ENCODE peak calls at places on chromosomes 6 and 20, in ten cellular contexts. One of them, this sample, is unnamed.
A peak's percentile ranks its signal among the peaks of the same experiment; 100 is the strongest.

GRCh38 chr6:45450801-45451200 is 73.1 kb upstream of the SUPT3H start:
- DNase-seq in HL-60: no peak
- DNase-seq in NB4: no peak
- DNase-seq in astrocyte of the spinal cord: no peak
- DNase-seq in fibroblast of mammary gland: no peak
- DNase-seq in nephron progenitor cell: no peak
- DNase-seq in CD8-positive, alpha-beta T cell: no peak
- DNase-seq in lower leg skin: no peak
- DNase-seq in GM12865: no peak
- DNase-seq in stomach: no peak
- DNase-seq in this sample: no peak

GRCh38 chr6:71513036-71513435 is 224.4 kb downstream of the OGFRL1 start:
- DNase-seq in HL-60: no peak
- DNase-seq in NB4: no peak
- DNase-seq in astrocyte of the spinal cord: no peak
- DNase-seq in fibroblast of mammary gland: no peak
- DNase-seq in nephron progenitor cell: peak; percentile 14
- DNase-seq in CD8-positive, alpha-beta T cell: no peak
- DNase-seq in lower leg skin: no peak
- DNase-seq in GM12865: no peak
- DNase-seq in stomach: no peak
- DNase-seq in this sample: no peak

GRCh38 chr6:106748547-106749207 is 119.3 kb downstream of the QRSL1 start:
- DNase-seq in HL-60: no peak
- DNase-seq in NB4: no peak
- DNase-seq in astrocyte of the spinal cord: no peak
- DNase-seq in fibroblast of mammary gland: no peak
- DNase-seq in nephron progenitor cell: no peak
- DNase-seq in CD8-positive, alpha-beta T cell: no peak
- DNase-seq in lower leg skin: no peak
- DNase-seq in GM12865: no peak
- DNase-seq in stomach: no peak
- DNase-seq in this sample: no peak

GRCh38 chr20:48709744-48710143 is 118.1 kb downstream of the PREX1 start:
- DNase-seq in HL-60: no peak
- DNase-seq in NB4: no peak
- DNase-seq in astrocyte of the spinal cord: no peak
- DNase-seq in fibroblast of mammary gland: peak; percentile 12
- DNase-seq in nephron progenitor cell: no peak
- DNase-seq in CD8-positive, alpha-beta T cell: no peak
- DNase-seq in lower leg skin: no peak
- DNase-seq in GM12865: no peak
- DNase-seq in stomach: no peak
- DNase-seq in this sample: no peak

GRCh38 chr6:44000164-44000842 is 126.9 kb downstream of the MRPL14 start:
- DNase-seq in HL-60: peak; percentile 77
- DNase-seq in NB4: peak; percentile 73
- DNase-seq in astrocyte of the spinal cord: peak; percentile 33
- DNase-seq in fibroblast of mammary gland: no peak
- DNase-seq in nephron progenitor cell: no peak
- DNase-seq in CD8-positive, alpha-beta T cell: no peak
- DNase-seq in lower leg skin: no peak
- DNase-seq in GM12865: peak; percentile 75
- DNase-seq in stomach: no peak
- DNase-seq in this sample: peak; percentile 73

GRCh38 chr6:17725083-17725482 is 18.4 kb upstream of the NUP153 start:
- DNase-seq in HL-60: no peak
- DNase-seq in NB4: peak; percentile 72
- DNase-seq in astrocyte of the spinal cord: peak; percentile 32
- DNase-seq in fibroblast of mammary gland: peak; percentile 43
- DNase-seq in nephron progenitor cell: peak; percentile 52
- DNase-seq in CD8-positive, alpha-beta T cell: no peak
- DNase-seq in lower leg skin: no peak
- DNase-seq in GM12865: no peak
- DNase-seq in stomach: no peak
- DNase-seq in this sample: no peak

GRCh38 chr6:116246089-116246488 is 7.8 kb downstream of the TSPYL4 start:
- DNase-seq in HL-60: no peak
- DNase-seq in NB4: no peak
- DNase-seq in astrocyte of the spinal cord: peak; percentile 74
- DNase-seq in fibroblast of mammary gland: peak; percentile 23
- DNase-seq in nephron progenitor cell: no peak
- DNase-seq in CD8-positive, alpha-beta T cell: no peak
- DNase-seq in lower leg skin: no peak
- DNase-seq in GM12865: no peak
- DNase-seq in stomach: no peak
- DNase-seq in this sample: no peak

GRCh38 chr6:30556714-30556963 is 350 bp upstream of the GNL1 start:
- DNase-seq in HL-60: peak; percentile 92
- DNase-seq in NB4: no peak
- DNase-seq in astrocyte of the spinal cord: no peak
- DNase-seq in fibroblast of mammary gland: no peak
- DNase-seq in nephron progenitor cell: peak; percentile 75
- DNase-seq in CD8-positive, alpha-beta T cell: peak; percentile 81
- DNase-seq in lower leg skin: no peak
- DNase-seq in GM12865: peak; percentile 97
- DNase-seq in stomach: peak; percentile 89
- DNase-seq in this sample: peak; percentile 93

GRCh38 chr6:143164565-143165105 is 103.9 kb downstream of the AIG1 start:
- DNase-seq in HL-60: no peak
- DNase-seq in NB4: no peak
- DNase-seq in astrocyte of the spinal cord: no peak
- DNase-seq in fibroblast of mammary gland: no peak
- DNase-seq in nephron progenitor cell: no peak
- DNase-seq in CD8-positive, alpha-beta T cell: no peak
- DNase-seq in lower leg skin: no peak
- DNase-seq in GM12865: no peak
- DNase-seq in stomach: no peak
- DNase-seq in this sample: no peak

GRCh38 chr6:50276771-50277261 is 227.1 kb upstream of the DEFB112 start:
- DNase-seq in HL-60: no peak
- DNase-seq in NB4: no peak
- DNase-seq in astrocyte of the spinal cord: no peak
- DNase-seq in fibroblast of mammary gland: no peak
- DNase-seq in nephron progenitor cell: no peak
- DNase-seq in CD8-positive, alpha-beta T cell: no peak
- DNase-seq in lower leg skin: no peak
- DNase-seq in GM12865: no peak
- DNase-seq in stomach: no peak
- DNase-seq in this sample: no peak

GRCh38 chr20:12410783-12411182 is 493.1 kb downstream of the BTBD3 start:
- DNase-seq in HL-60: no peak
- DNase-seq in NB4: no peak
- DNase-seq in astrocyte of the spinal cord: no peak
- DNase-seq in fibroblast of mammary gland: no peak
- DNase-seq in nephron progenitor cell: no peak
- DNase-seq in CD8-positive, alpha-beta T cell: no peak
- DNase-seq in lower leg skin: no peak
- DNase-seq in GM12865: no peak
- DNase-seq in stomach: no peak
- DNase-seq in this sample: no peak

DNA sequence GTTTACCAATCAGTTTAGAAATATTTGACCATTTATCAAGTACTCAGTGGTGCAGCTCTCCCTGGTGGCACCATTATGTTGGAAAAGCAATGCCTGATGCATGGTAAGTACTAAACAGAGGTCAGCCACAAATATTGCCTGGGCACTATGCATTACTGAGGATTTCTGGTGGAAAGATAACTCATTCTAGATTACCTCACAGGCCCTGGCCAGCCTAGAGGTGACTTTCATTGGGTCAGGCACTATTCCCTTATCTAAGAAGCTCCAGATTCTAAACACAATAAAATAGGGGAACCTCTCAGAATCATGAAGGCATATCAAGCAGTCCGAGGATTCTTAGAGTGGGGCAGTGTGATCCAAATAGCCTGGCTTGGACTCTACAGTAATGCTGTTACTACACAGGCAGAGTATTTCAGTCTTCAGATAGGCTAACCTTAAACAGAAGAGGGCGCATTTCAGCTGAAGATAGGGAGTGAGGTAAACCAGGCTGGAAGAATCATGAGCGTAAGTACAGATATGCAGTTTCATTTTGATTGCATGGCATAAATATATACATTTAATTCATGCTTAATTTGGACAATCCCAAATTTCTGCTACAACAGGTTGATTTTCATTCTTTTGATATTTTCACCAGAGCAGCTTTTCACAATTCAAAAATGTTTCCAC is 12.1 kb downstream of the LGSN start:
- DNase-seq in HL-60: peak; percentile 37
- DNase-seq in NB4: peak; percentile 67
- DNase-seq in astrocyte of the spinal cord: peak; percentile 40
- DNase-seq in fibroblast of mammary gland: peak; percentile 65
- DNase-seq in nephron progenitor cell: no peak
- DNase-seq in CD8-positive, alpha-beta T cell: no peak
- DNase-seq in lower leg skin: no peak
- DNase-seq in GM12865: peak; percentile 78
- DNase-seq in stomach: no peak
- DNase-seq in this sample: peak; percentile 26
- TF ChIP-seq CTCF in HL-60: peak; percentile 31
- TF ChIP-seq CTCF in NB4: peak; percentile 48
- TF ChIP-seq CTCF in astrocyte of the spinal cord: peak; percentile 47
- TF ChIP-seq CTCF in fibroblast of mammary gland: peak; percentile 69
- TF ChIP-seq CTCF in nephron progenitor cell: no peak
- TF ChIP-seq CTCF in CD8-positive, alpha-beta T cell: no peak
- TF ChIP-seq CTCF in lower leg skin: no peak
- TF ChIP-seq CTCF in GM12865: peak; percentile 57
- TF ChIP-seq CTCF in stomach: peak; percentile 57
- TF ChIP-seq CTCF in this sample: peak; percentile 45

GRCh38 chr6:125511809-125512341 is 210.1 kb upstream of the HDDC2 start:
- DNase-seq in HL-60: no peak
- DNase-seq in NB4: no peak
- DNase-seq in astrocyte of the spinal cord: peak; percentile 46
- DNase-seq in fibroblast of mammary gland: peak; percentile 70
- DNase-seq in nephron progenitor cell: no peak
- DNase-seq in CD8-positive, alpha-beta T cell: no peak
- DNase-seq in lower leg skin: no peak
- DNase-seq in GM12865: no peak
- DNase-seq in stomach: no peak
- DNase-seq in this sample: no peak

GRCh38 chr6:125509477-125509876 is 207.7 kb upstream of the HDDC2 start:
- DNase-seq in HL-60: no peak
- DNase-seq in NB4: no peak
- DNase-seq in astrocyte of the spinal cord: no peak
- DNase-seq in fibroblast of mammary gland: no peak
- DNase-seq in nephron progenitor cell: no peak
- DNase-seq in CD8-positive, alpha-beta T cell: no peak
- DNase-seq in lower leg skin: no peak
- DNase-seq in GM12865: no peak
- DNase-seq in stomach: no peak
- DNase-seq in this sample: no peak

GRCh38 chr6:125512621-125513020 is 210.9 kb upstream of the HDDC2 start:
- DNase-seq in HL-60: no peak
- DNase-seq in NB4: peak; percentile 27
- DNase-seq in astrocyte of the spinal cord: no peak
- DNase-seq in fibroblast of mammary gland: no peak
- DNase-seq in nephron progenitor cell: no peak
- DNase-seq in CD8-positive, alpha-beta T cell: no peak
- DNase-seq in lower leg skin: no peak
- DNase-seq in GM12865: peak; percentile 37
- DNase-seq in stomach: no peak
- DNase-seq in this sample: no peak

GRCh38 chr6:125508793-125509192 is 207.0 kb upstream of the HDDC2 start:
- DNase-seq in HL-60: no peak
- DNase-seq in NB4: no peak
- DNase-seq in astrocyte of the spinal cord: no peak
- DNase-seq in fibroblast of mammary gland: no peak
- DNase-seq in nephron progenitor cell: no peak
- DNase-seq in CD8-positive, alpha-beta T cell: no peak
- DNase-seq in lower leg skin: no peak
- DNase-seq in GM12865: no peak
- DNase-seq in stomach: no peak
- DNase-seq in this sample: no peak

GRCh38 chr6:125510405-125510804 is 208.6 kb upstream of the HDDC2 start:
- DNase-seq in HL-60: no peak
- DNase-seq in NB4: no peak
- DNase-seq in astrocyte of the spinal cord: no peak
- DNase-seq in fibroblast of mammary gland: no peak
- DNase-seq in nephron progenitor cell: no peak
- DNase-seq in CD8-positive, alpha-beta T cell: no peak
- DNase-seq in lower leg skin: no peak
- DNase-seq in GM12865: no peak
- DNase-seq in stomach: no peak
- DNase-seq in this sample: no peak
- TF ChIP-seq CTCF in HL-60: no peak
- TF ChIP-seq CTCF in NB4: no peak
- TF ChIP-seq CTCF in astrocyte of the spinal cord: no peak
- TF ChIP-seq CTCF in fibroblast of mammary gland: no peak
- TF ChIP-seq CTCF in nephron progenitor cell: no peak
- TF ChIP-seq CTCF in CD8-positive, alpha-beta T cell: no peak
- TF ChIP-seq CTCF in lower leg skin: no peak
- TF ChIP-seq CTCF in GM12865: no peak
- TF ChIP-seq CTCF in stomach: no peak
- TF ChIP-seq CTCF in this sample: no peak

DNA sequence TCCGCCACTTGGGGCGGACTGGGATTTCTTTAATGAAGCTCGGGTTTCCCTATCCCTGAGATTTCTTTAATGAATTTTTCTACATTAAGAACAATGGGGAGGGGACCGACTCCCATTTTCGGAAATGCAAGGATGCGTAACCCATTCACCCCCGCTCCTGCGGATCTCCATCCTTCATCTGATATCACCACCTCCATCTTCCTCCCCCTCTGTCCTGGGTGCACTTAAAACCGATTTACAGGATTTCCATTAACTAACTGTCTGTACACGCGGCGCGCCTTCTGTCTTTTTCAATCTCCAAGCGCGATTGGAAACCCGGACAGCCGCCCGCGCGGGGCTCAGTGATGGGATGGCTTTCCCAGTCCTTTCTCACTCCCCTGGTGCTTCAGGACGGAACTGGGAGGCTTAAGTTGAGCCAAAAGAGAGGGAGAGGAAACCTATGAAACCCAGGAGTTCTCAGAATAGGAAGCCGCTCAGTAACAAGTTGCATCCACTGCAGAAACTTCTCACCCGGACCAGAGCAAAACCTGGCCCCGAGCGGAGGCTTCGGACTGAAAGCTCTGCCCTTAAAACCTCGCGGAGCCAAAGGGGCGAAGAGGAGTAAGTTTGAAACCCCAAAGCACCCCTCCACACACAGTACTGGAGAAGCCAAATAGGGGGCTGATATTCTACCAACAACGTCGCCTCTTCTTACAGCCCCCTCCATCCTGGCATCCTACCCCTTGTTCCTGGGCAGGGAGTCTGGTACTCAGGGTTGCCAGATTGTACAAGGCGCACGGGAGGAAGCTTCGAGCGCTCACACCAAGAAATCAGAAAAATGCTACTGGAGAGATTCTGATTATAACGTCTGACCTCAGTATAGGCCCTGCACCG is 721 bp upstream of the COL12A1 start:
- DNase-seq in HL-60: no peak
- DNase-seq in NB4: no peak
- DNase-seq in astrocyte of the spinal cord: peak; percentile 54
- DNase-seq in fibroblast of mammary gland: peak; percentile 67
- DNase-seq in nephron progenitor cell: peak; percentile 30
- DNase-seq in CD8-positive, alpha-beta T cell: no peak
- DNase-seq in lower leg skin: no peak
- DNase-seq in GM12865: no peak
- DNase-seq in stomach: no peak
- DNase-seq in this sample: peak; percentile 37
- TF ChIP-seq CTCF in HL-60: no peak
- TF ChIP-seq CTCF in NB4: no peak
- TF ChIP-seq CTCF in astrocyte of the spinal cord: no peak
- TF ChIP-seq CTCF in fibroblast of mammary gland: no peak
- TF ChIP-seq CTCF in nephron progenitor cell: no peak
- TF ChIP-seq CTCF in CD8-positive, alpha-beta T cell: no peak
- TF ChIP-seq CTCF in lower leg skin: no peak
- TF ChIP-seq CTCF in GM12865: no peak
- TF ChIP-seq CTCF in stomach: no peak
- TF ChIP-seq CTCF in this sample: no peak

GRCh38 chr20:5040345-5040744 is 39.0 kb upstream of the SLC23A2 start:
- DNase-seq in HL-60: no peak
- DNase-seq in NB4: no peak
- DNase-seq in astrocyte of the spinal cord: no peak
- DNase-seq in fibroblast of mammary gland: no peak
- DNase-seq in nephron progenitor cell: no peak
- DNase-seq in CD8-positive, alpha-beta T cell: no peak
- DNase-seq in lower leg skin: no peak
- DNase-seq in GM12865: no peak
- DNase-seq in stomach: no peak
- DNase-seq in this sample: no peak
- TF ChIP-seq CTCF in HL-60: no peak
- TF ChIP-seq CTCF in NB4: no peak
- TF ChIP-seq CTCF in astrocyte of the spinal cord: no peak
- TF ChIP-seq CTCF in fibroblast of mammary gland: no peak
- TF ChIP-seq CTCF in nephron progenitor cell: no peak
- TF ChIP-seq CTCF in CD8-positive, alpha-beta T cell: no peak
- TF ChIP-seq CTCF in lower leg skin: no peak
- TF ChIP-seq CTCF in GM12865: no peak
- TF ChIP-seq CTCF in stomach: no peak
- TF ChIP-seq CTCF in this sample: no peak